ENCODE peak calls at places on chromosomes 12 and 14, in nine cellular contexts. Q is BJ; K is fibroblast of lung; E is ovary; W is Panc1; Y is pancreas; D is mammary epithelial cell; P is CD8-positive, alpha-beta T cell; C is fibroblast of mammary gland. N is an unnamed sample.

GRCh38 chr12:108128221-108129016 is 669 bp upstream of the WSCD2 start:
- DNase-seq in Q (no peak), K (no peak), E (no peak), W (no peak), Y (no peak), D (no peak), P (no peak), C (no peak), N (no peak)

GRCh38 chr12:52969828-52970569 is 21.1 kb downstream of the KRT18 start:
- DNase-seq in Q (no peak), K (no peak), E (no peak), W (no peak), Y (peak), D (no peak), P (no peak), C (no peak), N (no peak)

GRCh38 chr12:43285248-43285647 is 266.8 kb downstream of the ADAMTS20 start:
- DNase-seq in Q (peak), K (peak), E (no peak), W (no peak), Y (no peak), D (peak), P (no peak), C (peak), N (no peak)

GRCh38 chr12:5015711-5016492 is 27.8 kb upstream of the KCNA5 start:
- DNase-seq in Q (no peak), K (no peak), E (no peak), W (no peak), Y (no peak), D (no peak), P (no peak), C (no peak), N (no peak)

GRCh38 chr12:57693659-57694458 is at the start of gene OS9:
- DNase-seq in Q (peak), K (peak), E (peak), W (peak), Y (peak), D (peak), P (peak), C (peak), N (peak)

GRCh38 chr14:93939304-93940229 is 12.4 kb downstream of the FAM181A start:
- DNase-seq in Q (no peak), K (peak), E (peak), W (no peak), Y (peak), D (peak), P (peak), C (peak), N (peak)

GRCh38 chr12:114623737-114624136 is 60.2 kb downstream of the TBX3 start:
- DNase-seq in Q (no peak), K (no peak), E (no peak), W (no peak), Y (no peak), D (no peak), P (no peak), C (no peak), N (no peak)

GRCh38 chr14:68824517-68825347 is 31.9 kb upstream of the ZFP36L1 start:
- DNase-seq in Q (no peak), K (peak), E (peak), W (peak), Y (peak), D (no peak), P (no peak), C (peak), N (peak)

GRCh38 chr12:130162267-130162666 is at the start of gene FZD10:
- DNase-seq in Q (no peak), K (peak), E (peak), W (no peak), Y (peak), D (no peak), P (no peak), C (peak), N (peak)

GRCh38 chr12:70883855-70884254 is 36.7 kb downstream of the PTPRR start:
- DNase-seq in Q (no peak), K (no peak), E (no peak), W (no peak), Y (no peak), D (no peak), P (no peak), C (no peak), N (no peak)

GRCh38 chr14:104600141-104600643 is 4.4 kb downstream of the TMEM179 start:
- DNase-seq in Q (no peak), K (no peak), E (peak), W (no peak), Y (no peak), D (peak), P (no peak), C (no peak), N (no peak)

GRCh38 chr14:93128785-93129459 is 13.2 kb upstream of the ITPK1 start:
- DNase-seq in Q (no peak), K (no peak), E (no peak), W (no peak), Y (no peak), D (no peak), P (no peak), C (no peak), N (no peak)

GRCh38 chr12:10331642-10332239 is 24.1 kb downstream of the KLRD1 start:
- DNase-seq in Q (no peak), K (peak), E (no peak), W (peak), Y (no peak), D (peak), P (no peak), C (peak), N (no peak)

GRCh38 chr12:71521125-71521524 is 81.5 kb downstream of the LGR5 start:
- DNase-seq in Q (no peak), K (no peak), E (no peak), W (no peak), Y (no peak), D (no peak), P (no peak), C (no peak), N (no peak)

GRCh38 chr12:12210983-12211382 is 55.9 kb downstream of the LRP6 start:
- DNase-seq in Q (no peak), K (no peak), E (no peak), W (no peak), Y (no peak), D (no peak), P (no peak), C (no peak), N (no peak)

GRCh38 chr12:88153959-88154358 is 11.9 kb downstream of the TMTC3 start:
- DNase-seq in Q (no peak), K (peak), E (no peak), W (no peak), Y (no peak), D (no peak), P (no peak), C (peak), N (no peak)

GRCh38 chr14:59330455-59330854 is 134.7 kb downstream of the GPR135 start:
- DNase-seq in Q (no peak), K (no peak), E (no peak), W (no peak), Y (no peak), D (no peak), P (no peak), C (no peak), N (no peak)

GRCh38 chr12:75650989-75651695 is 139.7 kb upstream of the KRR1 start:
- DNase-seq in Q (no peak), K (peak), E (no peak), W (no peak), Y (no peak), D (peak), P (no peak), C (peak), N (no peak)

GRCh38 chr12:57241556-57242310 is 9.3 kb downstream of the STAC3 start:
- DNase-seq in Q (no peak), K (no peak), E (peak), W (no peak), Y (no peak), D (no peak), P (no peak), C (no peak), N (no peak)

DNA sequence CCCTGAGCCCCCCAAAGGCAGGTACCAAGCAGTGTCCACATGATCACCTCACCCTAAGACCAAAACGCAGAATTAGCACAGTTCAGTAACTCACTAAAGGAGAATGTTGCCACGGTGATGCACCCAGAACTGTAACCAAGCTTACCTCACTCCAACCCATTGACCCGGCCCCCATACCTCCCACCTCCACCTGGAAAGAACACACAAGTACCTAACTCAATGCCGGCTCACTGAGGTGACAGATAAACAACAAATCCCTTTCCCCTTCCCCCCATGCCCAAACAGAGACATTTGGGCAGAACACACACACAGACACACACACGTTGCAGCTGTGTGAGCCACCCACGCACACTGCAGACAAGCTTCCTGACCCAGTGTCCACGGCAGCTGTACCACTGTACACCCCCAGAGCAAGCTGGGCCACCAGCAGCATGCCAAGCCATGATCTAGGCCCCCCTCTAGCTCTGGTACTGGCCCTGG is 1.3 kb downstream of the RAPGEF3 start:
- DNase-seq in Q (no peak), K (no peak), E (no peak), W (no peak), Y (no peak), D (no peak), P (no peak), C (no peak), N (no peak)
- H3K4me3 ChIP-seq in Q (no peak), K (peak), E (peak), W (no peak), Y (no peak), D (peak), P (no peak), C (no peak), N (peak)

DNA sequence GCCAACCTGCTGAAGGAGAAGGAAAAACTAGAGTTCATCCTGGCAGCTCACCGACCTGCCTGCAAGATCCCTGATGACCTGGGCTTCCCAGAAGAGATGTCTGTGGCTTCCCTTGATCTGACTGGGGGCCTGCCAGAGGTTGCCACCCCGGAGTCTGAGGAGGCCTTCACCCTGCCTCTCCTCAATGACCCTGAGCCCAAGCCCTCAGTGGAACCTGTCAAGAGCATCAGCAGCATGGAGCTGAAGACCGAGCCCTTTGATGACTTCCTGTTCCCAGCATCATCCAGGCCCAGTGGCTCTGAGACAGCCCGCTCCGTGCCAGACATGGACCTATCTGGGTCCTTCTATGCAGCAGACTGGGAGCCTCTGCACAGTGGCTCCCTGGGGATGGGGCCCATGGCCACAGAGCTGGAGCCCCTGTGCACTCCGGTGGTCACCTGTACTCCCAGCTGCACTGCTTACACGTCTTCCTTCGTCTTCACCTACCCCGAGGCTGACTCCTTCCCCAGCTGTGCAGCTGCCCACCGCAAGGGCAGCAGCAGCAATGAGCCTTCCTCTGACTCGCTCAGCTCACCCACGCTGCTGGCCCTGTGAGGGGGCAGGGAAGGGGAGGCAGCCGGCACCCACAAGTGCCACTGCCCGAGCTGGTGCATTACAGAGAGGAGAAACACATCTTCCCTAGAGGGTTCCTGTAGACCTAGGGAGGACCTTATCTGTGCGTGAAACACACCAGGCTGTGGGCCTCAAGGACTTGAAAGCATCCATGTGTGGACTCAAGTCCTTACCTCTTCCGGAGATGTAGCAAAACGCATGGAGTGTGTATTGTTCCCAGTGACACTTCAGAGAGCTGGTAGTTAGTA is 2.4 kb downstream of the FOS start:
- DNase-seq in Q (no peak), K (peak), E (peak), W (no peak), Y (peak), D (peak), P (no peak), C (no peak), N (no peak)
- H3K4me3 ChIP-seq in Q (peak), K (peak), E (peak), W (no peak), Y (no peak), D (peak), P (no peak), C (no peak), N (peak)

GRCh38 chr14:73491977-73492552 is 1.3 kb downstream of the RIOX1 start:
- DNase-seq in Q (no peak), K (no peak), E (no peak), W (no peak), Y (no peak), D (no peak), P (no peak), C (no peak), N (no peak)
- H3K4me3 ChIP-seq in Q (peak), K (peak), E (peak), W (peak), Y (peak), D (peak), P (peak), C (peak), N (peak)

DNA sequence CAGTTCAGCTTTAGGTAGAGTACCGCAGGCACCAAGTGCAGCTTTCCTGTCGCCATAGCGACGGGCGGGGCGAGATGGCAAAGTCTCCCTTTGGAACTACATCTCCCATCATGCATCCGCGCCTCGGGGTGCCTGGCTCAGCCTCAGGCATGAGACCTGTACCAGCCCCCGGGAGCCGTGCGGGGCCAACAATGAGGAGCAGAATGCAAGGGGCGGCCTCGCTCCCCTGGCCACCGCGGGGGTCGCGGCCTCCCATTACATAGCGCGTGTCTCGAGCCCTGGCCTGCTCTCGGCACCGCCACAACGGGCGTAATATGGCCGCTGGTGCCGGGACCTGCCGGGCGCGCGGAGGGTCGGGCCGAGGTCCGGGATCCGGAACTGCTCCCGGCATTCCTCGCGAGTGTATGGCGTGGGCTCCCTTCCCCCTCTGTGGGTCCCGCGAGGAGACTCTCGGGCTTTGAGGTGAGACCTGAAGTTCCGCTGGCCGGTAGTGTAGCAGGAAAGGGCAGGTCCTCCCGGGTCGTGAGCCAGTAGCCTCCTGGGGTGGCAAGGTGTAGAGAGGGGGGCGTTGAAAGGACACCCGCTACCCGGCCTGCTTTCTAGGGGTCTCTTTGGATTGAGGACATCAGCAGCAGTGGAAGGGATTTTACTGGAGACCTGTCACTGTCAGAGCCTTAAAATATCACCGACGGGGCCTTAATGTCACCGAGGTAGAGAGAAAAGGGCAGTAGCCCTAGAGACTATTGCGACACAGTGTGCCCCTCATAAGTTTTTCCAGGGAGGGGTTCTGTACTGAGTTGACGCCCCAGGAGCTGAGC is at the start of gene THTPA:
- DNase-seq in Q (no peak), K (peak), E (peak), W (no peak), Y (peak), D (peak), P (peak), C (peak), N (peak)
- H3K4me3 ChIP-seq in Q (peak), K (peak), E (peak), W (peak), Y (peak), D (peak), P (peak), C (peak), N (peak)

DNA sequence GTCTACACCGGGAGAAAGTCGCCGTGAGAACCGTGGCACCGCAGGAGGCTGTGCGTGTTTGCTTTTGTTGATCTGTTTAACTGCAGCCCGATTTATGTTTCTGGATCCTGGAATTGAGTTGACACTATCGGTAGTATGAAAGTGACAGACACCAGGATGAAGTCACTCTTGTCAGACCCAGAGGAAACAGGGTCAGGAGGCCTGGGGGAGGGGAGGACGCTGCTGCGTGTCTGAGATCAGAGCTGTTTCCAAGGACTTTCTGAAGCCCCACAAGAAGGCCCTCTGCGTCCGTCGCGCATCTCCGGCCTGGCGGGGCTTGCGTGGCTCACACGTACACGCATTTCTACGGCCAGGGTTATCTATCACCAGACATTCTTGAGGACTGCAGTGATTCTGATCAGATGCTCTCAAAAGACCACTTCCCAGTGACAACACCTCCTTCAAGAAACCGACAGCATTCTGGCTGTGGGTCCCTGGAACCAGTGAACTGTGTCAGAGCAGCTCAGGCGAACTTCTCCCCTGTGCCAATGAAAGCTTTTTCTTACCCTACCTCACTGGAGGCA is 263.4 kb downstream of the ADGRD1 start:
- DNase-seq in Q (no peak), K (no peak), E (no peak), W (no peak), Y (no peak), D (no peak), P (no peak), C (no peak), N (peak)
- H3K4me3 ChIP-seq in Q (no peak), K (no peak), E (no peak), W (no peak), Y (no peak), D (no peak), P (no peak), C (no peak), N (no peak)

DNA sequence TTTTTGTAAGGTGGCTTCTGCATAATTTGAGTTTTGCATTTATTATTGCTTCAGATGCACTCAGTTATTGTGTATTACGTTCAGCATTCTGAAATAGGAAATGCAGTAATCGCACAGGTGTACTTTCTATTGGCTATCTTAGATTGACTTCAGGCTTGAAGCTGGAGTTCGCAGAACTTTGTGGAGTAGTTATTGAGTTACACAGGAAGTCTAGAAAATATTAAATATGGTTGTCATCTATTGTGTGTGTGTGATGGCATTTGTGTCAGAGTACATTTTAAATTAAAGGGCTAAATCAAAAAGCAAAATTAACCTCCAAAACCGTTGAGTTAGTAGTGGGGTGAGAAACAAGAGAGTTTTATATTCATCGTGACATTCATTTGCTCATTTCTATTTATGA is 2.7 kb downstream of the ARID2 start:
- DNase-seq in Q (no peak), K (peak), E (no peak), W (no peak), Y (no peak), D (peak), P (no peak), C (peak), N (no peak)
- H3K4me3 ChIP-seq in Q (peak), K (peak), E (peak), W (peak), Y (no peak), D (peak), P (peak), C (peak), N (peak)

GRCh38 chr12:8630131-8630530 is 17.5 kb upstream of the AICDA start:
- DNase-seq in Q (no peak), K (no peak), E (no peak), W (no peak), Y (no peak), D (no peak), P (no peak), C (no peak), N (no peak)
- H3K4me3 ChIP-seq in Q (no peak), K (no peak), E (no peak), W (no peak), Y (no peak), D (no peak), P (no peak), C (no peak), N (no peak)

DNA sequence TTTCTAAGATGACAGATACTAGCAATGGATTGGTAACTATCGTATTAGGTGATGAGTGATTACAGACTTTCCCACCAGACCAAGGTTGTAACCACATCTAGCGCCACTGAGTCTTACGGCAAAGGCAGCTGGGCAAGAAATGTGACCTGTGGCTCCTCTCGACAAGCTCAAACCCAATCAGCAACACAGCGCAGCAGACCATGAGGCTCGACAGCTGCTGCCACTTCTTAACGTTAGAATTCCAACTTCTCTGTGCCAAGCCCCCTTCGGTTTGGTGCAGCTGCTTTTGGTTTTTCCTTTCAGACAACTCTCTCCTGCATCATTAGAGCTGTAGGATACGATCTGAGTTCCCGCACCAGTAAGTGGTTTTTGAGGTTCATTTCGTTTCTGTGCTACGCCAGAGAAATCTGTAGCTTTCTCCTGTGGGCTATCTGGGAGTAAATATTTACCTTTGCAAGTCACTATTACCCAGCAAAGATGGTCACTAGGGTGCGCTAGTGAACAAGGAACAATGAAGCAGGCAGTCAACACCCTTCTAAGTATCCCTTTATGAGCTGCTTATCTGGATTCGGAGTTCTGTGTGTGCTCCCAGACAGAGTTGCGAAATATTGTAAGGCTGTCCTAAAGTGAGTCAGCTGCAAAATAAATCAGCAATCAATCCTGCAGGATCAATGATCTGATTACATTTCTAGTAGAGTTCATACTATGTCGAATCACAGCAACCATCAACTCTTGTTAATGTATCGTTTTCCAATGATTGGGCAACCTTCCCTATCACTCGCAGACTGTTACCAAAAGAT is 133.8 kb downstream of the KCNK10 start:
- DNase-seq in Q (peak), K (peak), E (peak), W (peak), Y (peak), D (peak), P (no peak), C (peak), N (no peak)
- H3K4me3 ChIP-seq in Q (no peak), K (peak), E (peak), W (no peak), Y (peak), D (no peak), P (no peak), C (no peak), N (peak)

GRCh38 chr14:102965282-102965681 is 42.8 kb downstream of the AMN start:
- DNase-seq in Q (no peak), K (no peak), E (no peak), W (no peak), Y (no peak), D (peak), P (no peak), C (no peak), N (no peak)
- H3K4me3 ChIP-seq in Q (no peak), K (no peak), E (no peak), W (no peak), Y (no peak), D (no peak), P (no peak), C (no peak), N (no peak)